ENCODE peak calls at places on chromosomes 16 and 17, in seven cellular contexts. G is ascending aorta; P is mucosa of descending colon; E is uterus; F is cardiac muscle cell; M is lower lobe of right lung; W is CD8-positive, alpha-beta memory T cell. K is an unnamed sample. For H3K36me3, the result is how much of the 10 kb centered on the place peaks cover.

GRCh38 chr17:62119373-62119772 is 54.3 kb upstream of the MED13 start:
- DNase-seq in G (no peak), W (no peak), M (no peak), F (no peak), E (no peak), P (no peak), K (no peak)

GRCh38 chr16:24999088-24999670 is 16.0 kb downstream of the ARHGAP17 start:
- DNase-seq in W (no peak), G (no peak), P (no peak), E (no peak), F (no peak), M (no peak), K (no peak)

GRCh38 chr16:11585460-11586374 is 1.0 kb downstream of the LITAF start:
- DNase-seq in P (peak), M (peak), E (peak), W (peak), F (no peak), G (no peak), K (peak)

GRCh38 chr17:72466199-72466598 is 345.4 kb downstream of the SOX9 start:
- DNase-seq in M (no peak), W (no peak), G (no peak), E (no peak), P (no peak), F (no peak), K (peak)

GRCh38 chr17:67054011-67054591 is 9.7 kb downstream of the CACNG1 start:
- DNase-seq in W (no peak), G (no peak), M (no peak), P (no peak), E (no peak), F (no peak), K (no peak)

GRCh38 chr17:61366076-61366714 is 33.4 kb upstream of the TBX2 start:
- DNase-seq in M (peak), E (no peak), W (no peak), P (no peak), G (no peak), F (peak), K (no peak)

GRCh38 chr17:16419074-16419928 is 3.9 kb downstream of the TRPV2 start:
- DNase-seq in M (no peak), E (no peak), F (no peak), W (no peak), G (no peak), P (no peak), K (no peak)

GRCh38 chr16:57051696-57052228 is 40.6 kb upstream of the CPNE2 start:
- DNase-seq in P (no peak), F (no peak), W (no peak), M (no peak), E (no peak), G (no peak), K (no peak)

GRCh38 chr17:81964081-81964849 is 3.3 kb upstream of the NOTUM start:
- DNase-seq in G (no peak), F (no peak), P (no peak), W (no peak), E (no peak), M (no peak), K (no peak)

GRCh38 chr17:386145-386876 is 33.7 kb upstream of the RPH3AL start:
- DNase-seq in M (peak), E (peak), P (peak), F (peak), G (no peak), W (peak), K (peak)

GRCh38 chr16:7843196-7843595 is 510.6 kb downstream of the RBFOX1 start:
- DNase-seq in M (no peak), G (no peak), E (no peak), P (no peak), W (no peak), F (no peak), K (no peak)

GRCh38 chr17:55580596-55581133 is 69.4 kb upstream of the SMIM36 start:
- DNase-seq in P (no peak), W (no peak), E (no peak), G (no peak), M (no peak), F (no peak), K (no peak)

GRCh38 chr17:12415031-12415430 is 250.7 kb upstream of the MYOCD start:
- DNase-seq in G (no peak), F (no peak), W (no peak), M (no peak), P (no peak), E (no peak), K (no peak)

GRCh38 chr17:77865109-77865611 is 93.3 kb upstream of the TNRC6C start:
- DNase-seq in F (no peak), G (no peak), W (no peak), E (peak), P (peak), M (peak), K (peak)

GRCh38 chr17:48322060-48322459 is 108.0 kb downstream of the SKAP1 start:
- DNase-seq in F (no peak), G (no peak), E (no peak), W (no peak), P (no peak), M (no peak), K (no peak)

GRCh38 chr17:77609553-77610517 is 348.7 kb upstream of the TNRC6C start:
- DNase-seq in F (no peak), E (peak), P (no peak), M (no peak), G (no peak), W (peak), K (no peak)

DNA sequence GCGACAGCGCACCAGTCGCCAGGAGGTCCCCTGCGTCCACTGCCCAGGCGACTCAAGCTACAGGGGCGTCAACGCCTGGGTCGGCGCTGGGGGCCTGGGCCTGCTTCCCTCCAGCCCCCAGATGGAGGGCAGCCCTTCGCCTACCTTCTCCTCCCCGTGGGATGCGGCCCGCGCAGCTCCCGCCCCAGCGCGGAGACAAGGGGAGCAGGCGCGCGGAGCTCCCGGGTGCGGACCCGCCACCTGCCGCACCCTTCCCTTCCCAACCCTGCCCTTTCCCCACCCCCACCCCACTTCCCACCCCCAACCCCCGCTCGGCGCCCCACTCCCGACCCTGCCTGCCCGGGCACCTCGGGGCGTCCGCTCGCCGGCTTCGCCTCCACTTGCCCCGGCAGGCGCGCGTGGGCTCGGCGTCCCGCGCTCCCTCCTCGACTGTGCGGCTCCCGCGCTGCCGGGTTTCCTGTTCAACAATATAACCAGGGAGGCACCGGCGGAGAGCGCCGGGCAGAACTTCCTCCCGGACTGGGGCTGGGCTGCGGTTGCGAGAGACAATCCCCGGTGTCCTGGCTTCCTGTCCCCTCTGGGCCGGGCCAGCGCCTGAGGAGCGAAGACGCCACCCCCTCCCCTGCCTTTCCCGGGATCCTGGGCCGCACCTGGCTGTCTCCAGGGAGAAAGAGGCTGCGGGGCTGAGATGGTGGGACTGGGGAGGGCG is at the start of gene ARHGAP27:
- DNase-seq in G (no peak), E (no peak), P (peak), F (peak), W (peak), M (peak), K (peak)
- H3K36me3 ChIP-seq in G (under half), E (under half), P (under half), F (under half), W (under half), M (under half), K (under half)

DNA sequence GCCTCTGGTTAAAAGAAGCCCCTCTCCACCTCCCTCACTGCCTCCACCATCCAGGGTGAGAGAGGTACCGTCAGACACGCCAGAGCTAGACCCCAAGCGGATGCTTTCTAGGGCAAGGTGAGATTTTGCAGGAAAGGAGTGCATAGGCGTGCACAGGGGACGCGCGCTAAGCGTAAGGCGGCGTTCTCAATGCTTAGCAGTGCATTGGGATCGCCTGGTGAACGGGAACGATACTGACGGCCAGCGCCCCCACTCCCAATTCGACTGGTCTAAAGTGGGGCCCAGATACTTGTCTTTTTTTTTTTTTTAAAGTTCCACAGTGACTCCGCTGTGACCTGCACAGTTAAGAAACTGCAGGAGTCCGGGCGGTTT is 57.9 kb upstream of the CREBBP start:
- DNase-seq in P (no peak), E (no peak), W (no peak), F (no peak), G (no peak), M (no peak), K (no peak)
- H3K4me3 ChIP-seq in P (no peak), E (peak), W (peak), F (no peak), G (peak), M (peak), K (peak)

GRCh38 chr17:17885029-17885351 is 48.2 kb upstream of the SREBF1 start:
- DNase-seq in W (no peak), G (no peak), E (no peak), M (no peak), P (no peak), F (no peak), K (peak)

GRCh38 chr17:17880577-17881196 is 43.9 kb upstream of the SREBF1 start:
- DNase-seq in M (no peak), G (no peak), E (no peak), P (no peak), W (no peak), F (no peak), K (no peak)

GRCh38 chr17:17884281-17885028 is 47.7 kb upstream of the SREBF1 start:
- DNase-seq in G (no peak), E (no peak), F (no peak), M (no peak), W (no peak), P (no peak), K (peak)

GRCh38 chr17:17883801-17884200 is 47.0 kb upstream of the SREBF1 start:
- DNase-seq in G (no peak), E (no peak), F (no peak), W (no peak), P (no peak), M (no peak), K (peak)

DNA sequence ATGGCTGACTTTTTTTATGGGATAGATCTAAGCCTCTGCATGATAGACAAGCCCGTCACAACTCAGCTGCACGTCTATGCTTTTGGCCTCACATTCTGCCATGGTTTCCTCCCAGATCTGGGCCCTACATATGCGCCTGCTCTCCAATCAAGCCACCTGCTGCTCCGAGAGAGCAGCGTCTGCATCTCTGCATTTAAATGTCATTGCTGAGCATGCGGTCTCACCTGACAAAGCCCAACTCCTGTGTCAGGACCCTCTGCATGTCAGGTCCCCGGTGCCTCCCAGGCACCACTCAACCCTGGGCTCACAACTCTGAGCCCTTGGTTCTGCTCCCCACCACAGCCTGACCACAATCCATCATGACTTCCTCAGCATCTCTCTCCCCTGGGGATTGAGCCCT is 45.4 kb upstream of the SREBF1 start:
- DNase-seq in E (no peak), W (no peak), G (no peak), F (no peak), M (no peak), P (no peak), K (no peak)
- H3K36me3 ChIP-seq in E (under half), W (under half), G (under half), F (under half), M (half or more), P (under half), K (under half)

DNA sequence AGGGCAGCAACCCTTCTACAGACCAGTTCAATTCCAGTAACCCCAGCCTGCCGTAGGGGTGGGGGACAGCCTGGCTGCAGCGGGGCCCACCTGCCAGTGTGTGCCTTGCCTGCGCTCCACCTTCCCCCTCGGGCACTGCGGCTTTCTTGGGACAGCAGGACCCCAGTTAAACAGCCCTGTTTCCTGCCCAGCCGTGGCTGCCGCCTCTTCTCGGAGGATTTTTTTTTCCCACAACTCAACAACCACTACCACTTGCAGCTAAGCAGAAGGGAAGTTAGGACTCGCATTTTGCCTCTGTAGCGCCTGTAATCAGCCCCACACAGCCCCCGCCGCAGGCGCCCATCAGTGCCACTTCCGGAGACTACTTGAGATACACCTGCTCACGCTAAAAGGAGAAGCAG is 76.1 kb downstream of the RAI1 start:
- DNase-seq in P (peak), W (peak), E (no peak), G (no peak), M (no peak), F (no peak), K (peak)
- H3K4me3 ChIP-seq in P (no peak), W (peak), E (no peak), G (no peak), M (no peak), F (no peak), K (no peak)

GRCh38 chr17:39187152-39187830 is 10.2 kb downstream of the CACNB1 start:
- DNase-seq in F (no peak), W (no peak), P (peak), M (no peak), E (no peak), G (no peak), K (no peak)
- H3K36me3 ChIP-seq in F (under half), W (under half), P (under half), M (half or more), E (under half), G (half or more), K (under half)

DNA sequence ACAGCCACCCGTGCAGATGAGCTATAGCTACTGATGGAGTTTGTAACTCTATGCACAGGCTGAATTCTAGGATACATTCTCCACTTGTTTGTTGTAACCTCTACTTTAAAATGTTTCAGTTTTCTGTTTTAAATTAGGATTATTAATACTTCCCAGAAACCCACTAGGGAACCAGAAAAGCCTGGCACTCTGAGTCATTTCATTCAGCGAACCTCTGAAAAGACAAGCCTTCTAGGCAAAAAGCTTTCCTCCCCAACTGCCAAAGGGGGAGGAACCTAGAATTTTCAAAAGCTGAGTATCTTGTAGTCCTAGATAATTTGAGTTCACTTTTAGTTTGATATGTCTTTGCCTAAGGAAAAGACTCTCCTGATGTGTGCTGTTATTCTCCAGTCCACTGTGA is 43.2 kb downstream of the GOSR1 start:
- DNase-seq in W (no peak), E (no peak), G (no peak), P (no peak), F (no peak), M (no peak), K (no peak)
- H3K4me3 ChIP-seq in W (no peak), E (no peak), G (no peak), P (no peak), F (no peak), M (no peak), K (no peak)

GRCh38 chr16:1322407-1322806 is 11.0 kb upstream of the BAIAP3 start:
- DNase-seq in G (no peak), P (no peak), E (no peak), M (no peak), F (no peak), W (no peak), K (no peak)
- H3K36me3 ChIP-seq in G (half or more), P (under half), E (under half), M (half or more), F (under half), W (under half), K (under half)

GRCh38 chr17:74738051-74738996 is 1.3 kb downstream of the RAB37 start:
- DNase-seq in P (peak), F (no peak), W (peak), E (no peak), G (no peak), M (no peak), K (peak)
- H3K4me3 ChIP-seq in P (no peak), F (no peak), W (peak), E (no peak), G (peak), M (peak), K (no peak)

GRCh38 chr16:49434733-49435132 is 61.1 kb downstream of the C16orf78 start:
- DNase-seq in P (no peak), F (no peak), W (no peak), G (no peak), M (no peak), E (no peak), K (no peak)

GRCh38 chr16:49431591-49432290 is 58.1 kb downstream of the C16orf78 start:
- DNase-seq in M (no peak), P (no peak), G (no peak), W (no peak), F (no peak), E (no peak), K (no peak)

GRCh38 chr16:49428808-49429207 is 55.2 kb downstream of the C16orf78 start:
- DNase-seq in M (no peak), P (no peak), W (no peak), G (no peak), E (no peak), F (no peak), K (no peak)

GRCh38 chr16:49427771-49428170 is 54.2 kb downstream of the C16orf78 start:
- DNase-seq in E (no peak), G (no peak), F (no peak), P (no peak), W (no peak), M (no peak), K (no peak)

DNA sequence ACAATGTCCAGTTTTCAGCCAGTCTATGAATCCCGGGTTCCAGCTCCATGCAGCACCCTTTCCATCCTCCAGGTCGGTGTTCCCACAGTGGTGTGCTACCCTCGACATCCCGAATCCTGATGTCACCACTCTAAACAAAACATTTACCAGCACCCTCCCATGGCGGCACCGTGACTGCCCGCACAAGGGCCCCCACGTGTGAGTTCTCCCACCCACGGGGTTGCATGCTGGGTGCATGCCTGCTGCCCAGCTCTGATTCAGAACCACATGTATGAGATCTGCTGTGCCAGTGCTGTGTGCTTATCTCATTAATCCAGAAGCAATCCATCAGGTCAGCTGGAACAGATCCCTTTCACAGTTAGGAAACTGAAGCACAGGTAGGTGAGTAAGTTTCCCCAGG is 57.4 kb downstream of the C16orf78 start:
- DNase-seq in M (no peak), G (no peak), E (no peak), P (no peak), F (no peak), W (no peak), K (no peak)
- H3K36me3 ChIP-seq in M (under half), G (under half), E (under half), P (under half), F (under half), W (under half), K (under half)

GRCh38 chr16:85002643-85003042 is 8.7 kb downstream of the ZDHHC7 start:
- DNase-seq in F (no peak), G (no peak), M (peak), P (no peak), E (no peak), W (no peak), K (no peak)
- H3K4me3 ChIP-seq in F (no peak), G (no peak), M (peak), P (no peak), E (no peak), W (no peak), K (no peak)

K was measured in kidney.